ENCODE peak calls at places on chromosomes 7 and 10, in four cellular contexts. One of them, this sample, is unnamed.

GRCh38 chr7:5396999-5397656 is 26.5 kb downstream of the TNRC18 start:
- DNase-seq in HepG2: peak; percentile 29
- DNase-seq in K562: no peak
- DNase-seq in H1: no peak
- DNase-seq in this sample: peak; percentile 77

GRCh38 chr10:86409183-86409582 is 42.6 kb upstream of the GRID1 start:
- DNase-seq in HepG2: no peak
- DNase-seq in K562: no peak
- DNase-seq in H1: no peak
- DNase-seq in this sample: no peak

GRCh38 chr7:73429218-73429617 is 4.4 kb upstream of the FZD9 start:
- DNase-seq in HepG2: no peak
- DNase-seq in K562: peak; percentile 58
- DNase-seq in H1: no peak
- DNase-seq in this sample: no peak

GRCh38 chr7:157674027-157674714 is 337.4 kb downstream of the DNAJB6 start:
- DNase-seq in HepG2: no peak
- DNase-seq in K562: no peak
- DNase-seq in H1: no peak
- DNase-seq in this sample: no peak

GRCh38 chr7:20219062-20219445 is 1.9 kb upstream of the MACC1 start:
- DNase-seq in HepG2: no peak
- DNase-seq in K562: no peak
- DNase-seq in H1: no peak
- DNase-seq in this sample: no peak

GRCh38 chr7:16627236-16627635 is 18.3 kb downstream of the ANKMY2 start:
- DNase-seq in HepG2: no peak
- DNase-seq in K562: no peak
- DNase-seq in H1: no peak
- DNase-seq in this sample: no peak

GRCh38 chr7:16344927-16345326 is 76.4 kb downstream of the CRPPA start:
- DNase-seq in HepG2: no peak
- DNase-seq in K562: peak; percentile 16
- DNase-seq in H1: no peak
- DNase-seq in this sample: no peak

GRCh38 chr10:38146579-38147333 is 52.6 kb downstream of the ZNF37A start:
- DNase-seq in HepG2: no peak
- DNase-seq in K562: no peak
- DNase-seq in H1: no peak
- DNase-seq in this sample: no peak

GRCh38 chr7:79050592-79050991 is 402.9 kb downstream of the MAGI2 start:
- DNase-seq in HepG2: no peak
- DNase-seq in K562: no peak
- DNase-seq in H1: no peak
- DNase-seq in this sample: no peak

GRCh38 chr7:47239034-47239433 is 342.9 kb downstream of the TNS3 start:
- DNase-seq in HepG2: no peak
- DNase-seq in K562: no peak
- DNase-seq in H1: no peak
- DNase-seq in this sample: no peak

GRCh38 chr7:76409537-76409936 is at the start of gene SSC4D:
- DNase-seq in HepG2: peak; percentile 83
- DNase-seq in K562: peak; percentile 80
- DNase-seq in H1: no peak
- DNase-seq in this sample: no peak

GRCh38 chr7:26376208-26376917 is 84.7 kb downstream of the SNX10 start:
- DNase-seq in HepG2: peak; percentile 23
- DNase-seq in K562: no peak
- DNase-seq in H1: no peak
- DNase-seq in this sample: no peak

GRCh38 chr10:121293121-121293520 is 305.1 kb downstream of the FGFR2 start:
- DNase-seq in HepG2: no peak
- DNase-seq in K562: no peak
- DNase-seq in H1: no peak
- DNase-seq in this sample: no peak

GRCh38 chr10:92712016-92712889 is 22.5 kb downstream of the HHEX start:
- DNase-seq in HepG2: no peak
- DNase-seq in K562: no peak
- DNase-seq in H1: no peak
- DNase-seq in this sample: peak; percentile 16

DNA sequence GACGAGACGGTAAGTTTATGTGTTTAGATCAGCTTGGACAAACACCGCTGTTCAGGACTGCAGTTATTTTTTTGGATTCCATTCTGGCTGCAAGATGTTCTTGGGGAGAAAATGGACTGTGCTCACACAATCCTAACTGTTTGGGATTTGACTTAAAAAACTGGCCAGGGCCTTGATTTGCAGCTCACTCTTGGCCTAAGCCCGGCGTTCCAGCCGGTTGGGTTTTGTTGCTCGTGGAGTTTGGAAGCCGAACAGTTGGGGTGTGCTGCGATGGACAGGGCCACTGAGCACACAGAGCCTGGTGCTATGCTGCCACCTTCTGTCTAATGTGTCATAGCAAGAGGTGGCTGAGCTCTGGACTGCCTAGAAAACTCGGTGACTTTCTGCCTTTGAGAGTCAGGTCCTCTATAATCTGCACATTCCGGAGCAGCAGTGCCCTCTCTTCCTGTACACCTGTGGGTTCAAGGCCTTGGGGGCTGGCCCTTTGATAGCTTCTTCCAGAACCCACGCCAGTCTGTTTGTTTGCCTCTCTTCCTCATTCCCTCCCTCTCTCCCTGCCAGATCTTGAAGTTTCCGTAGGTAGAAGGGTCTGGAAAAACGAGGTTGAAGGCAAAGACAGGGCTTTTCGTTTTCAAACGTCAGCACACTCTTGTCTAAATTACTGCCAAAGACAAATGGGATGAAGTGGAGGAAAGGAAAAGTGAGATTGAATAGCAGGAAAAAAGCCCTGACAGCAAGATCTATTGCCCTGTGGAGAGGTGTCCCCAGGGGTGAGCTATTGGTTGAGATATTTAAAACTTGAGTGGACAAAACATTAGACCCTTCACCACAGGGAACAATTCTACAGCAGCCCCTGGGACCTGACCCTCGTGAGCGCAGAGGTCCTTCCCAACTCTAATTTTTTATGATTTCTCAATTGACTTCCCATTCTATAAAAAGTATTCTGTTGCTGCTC is 167.6 kb upstream of the HABP2 start:
- DNase-seq in HepG2: peak; percentile 71
- DNase-seq in K562: peak; percentile 29
- DNase-seq in H1: peak; percentile 65
- DNase-seq in this sample: no peak
- TF ChIP-seq KDM1A in HepG2: no peak
- TF ChIP-seq KDM1A in K562: no peak
- TF ChIP-seq KDM1A in H1: no peak
- TF ChIP-seq KDM1A in this sample: no peak

DNA sequence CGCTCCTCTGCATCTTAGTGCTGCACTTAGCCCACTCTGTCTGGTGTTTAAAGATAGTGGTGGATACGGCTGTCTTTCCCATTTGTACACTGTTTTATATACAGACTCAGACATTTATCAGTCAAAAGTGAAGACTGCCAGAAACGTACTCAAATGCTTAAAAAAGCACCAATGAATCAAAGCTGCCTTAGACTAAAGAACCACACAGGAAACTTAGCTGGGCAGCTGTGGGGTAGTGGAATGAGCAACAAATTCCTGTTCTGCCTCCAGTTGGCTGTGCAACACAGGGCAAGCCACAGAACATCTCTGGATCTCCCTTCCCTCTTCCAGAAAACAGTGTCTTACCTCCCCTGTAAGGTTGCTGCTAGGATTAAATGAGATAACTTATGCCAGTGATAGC is 76.0 kb downstream of the ATXN7L1 start:
- DNase-seq in HepG2: no peak
- DNase-seq in K562: no peak
- DNase-seq in H1: no peak
- DNase-seq in this sample: peak; percentile 26
- TF ChIP-seq CBX5 in HepG2: no peak
- TF ChIP-seq CBX5 in K562: no peak
- TF ChIP-seq CBX5 in H1: no peak
- TF ChIP-seq CBX5 in this sample: no peak

DNA sequence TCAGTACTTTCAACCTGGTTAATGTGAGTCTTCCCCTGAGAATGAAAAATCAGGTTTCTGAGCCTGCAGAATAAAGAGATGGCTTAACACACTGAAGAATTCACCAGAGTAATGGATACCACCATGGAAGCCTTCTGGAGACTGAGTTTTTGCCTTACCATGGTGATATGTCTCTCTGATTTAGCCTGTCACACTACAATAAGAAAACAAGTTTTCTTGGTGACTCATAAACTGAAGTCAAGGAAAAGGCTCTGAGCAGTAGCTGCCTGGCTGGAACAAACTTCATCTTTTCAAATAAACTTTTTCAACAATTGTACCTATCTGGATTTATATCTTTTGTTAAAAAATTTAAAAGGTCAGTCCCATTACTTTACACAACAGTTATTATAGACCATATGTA is 229.0 kb downstream of the PRPF18 start:
- DNase-seq in HepG2: no peak
- DNase-seq in K562: no peak
- DNase-seq in H1: no peak
- DNase-seq in this sample: no peak
- TF ChIP-seq KDM1A in HepG2: no peak
- TF ChIP-seq KDM1A in K562: no peak
- TF ChIP-seq KDM1A in H1: no peak
- TF ChIP-seq KDM1A in this sample: no peak

GRCh38 chr10:62853710-62854109 is 37.5 kb upstream of the EGR2 start:
- DNase-seq in HepG2: no peak
- DNase-seq in K562: no peak
- DNase-seq in H1: no peak
- DNase-seq in this sample: no peak
- TF ChIP-seq CBX5 in HepG2: no peak
- TF ChIP-seq CBX5 in K562: no peak
- TF ChIP-seq CBX5 in H1: no peak
- TF ChIP-seq CBX5 in this sample: no peak

This sample was measured in GM12878.